ENCODE peak calls at places on chromosome 4, in four cellular contexts. L, M, O and K are unnamed samples.

GRCh38 chr4:85475631-85476233 is 782 bp downstream of the ARHGAP24 start:
- DNase-seq in O (peak; percentile 42), L (peak; percentile 48), M (peak; percentile 23), K (no peak)

GRCh38 chr4:150207871-150208270 is 129.6 kb downstream of the DCLK2 start:
- DNase-seq in O (no peak), L (no peak), M (no peak), K (no peak)

GRCh38 chr4:2069161-2069971 is 10.2 kb downstream of the NAT8L start:
- DNase-seq in M (no peak), O (no peak), L (no peak), K (no peak)

GRCh38 chr4:74374561-74375327 is 9.8 kb downstream of the EREG start:
- DNase-seq in L (no peak), M (no peak), O (peak; percentile 95), K (peak; percentile 74)

GRCh38 chr4:27714073-27714472 is 853.4 kb downstream of the STIM2 start:
- DNase-seq in M (no peak), L (no peak), O (no peak), K (no peak)

GRCh38 chr4:108651068-108651794 is 832 bp downstream of the OSTC start:
- DNase-seq in L (peak; percentile 9), M (no peak), O (peak; percentile 7), K (no peak)

GRCh38 chr4:127997534-127998388 is 32.6 kb downstream of the ABHD18 start:
- DNase-seq in M (peak; percentile 5), L (no peak), O (peak; percentile 71), K (no peak)

GRCh38 chr4:172105918-172106317 is 292.7 kb downstream of the GALNTL6 start:
- DNase-seq in O (no peak), M (no peak), L (no peak), K (no peak)

GRCh38 chr4:956531-957230 is 16.7 kb downstream of the DGKQ start:
- DNase-seq in L (no peak), O (no peak), M (no peak), K (no peak)

GRCh38 chr4:55475394-55476243 is 71.1 kb downstream of the CLOCK start:
- DNase-seq in M (no peak), L (no peak), O (no peak), K (no peak)

GRCh38 chr4:41957634-41958033 is 22.4 kb downstream of the TMEM33 start:
- DNase-seq in L (peak; percentile 9), M (no peak), O (peak; percentile 35), K (no peak)

GRCh38 chr4:52957791-52958190 is 95.7 kb downstream of the RASL11B start:
- DNase-seq in M (no peak), L (no peak), O (no peak), K (no peak)

GRCh38 chr4:108169639-108170038 is 907 bp upstream of the LEF1 start:
- DNase-seq in M (no peak), O (no peak), L (no peak), K (no peak)

GRCh38 chr4:94516067-94516466 is 64.3 kb downstream of the PDLIM5 start:
- DNase-seq in M (no peak), O (peak; percentile 63), L (no peak), K (no peak)

GRCh38 chr4:48431401-48431800 is 51.7 kb upstream of the SLC10A4 start:
- DNase-seq in M (no peak), O (no peak), L (no peak), K (no peak)

GRCh38 chr4:2906218-2906617 is 57.0 kb downstream of the NOP14 start:
- DNase-seq in M (no peak), L (no peak), O (no peak), K (no peak)

GRCh38 chr4:93317046-93317445 is 511.5 kb upstream of the ATOH1 start:
- DNase-seq in O (no peak), L (no peak), M (no peak), K (no peak)

GRCh38 chr4:107379054-107379869 is 340.8 kb downstream of the PAPSS1 start:
- DNase-seq in L (no peak), O (no peak), M (no peak), K (no peak)

GRCh38 chr4:147160908-147161513 is 215.3 kb upstream of the TTC29 start:
- DNase-seq in M (peak; percentile 39), L (peak; percentile 43), O (peak; percentile 49), K (no peak)

GRCh38 chr4:85669204-85669603 is 194.3 kb downstream of the ARHGAP24 start:
- DNase-seq in O (no peak), M (no peak), L (no peak), K (no peak)

GRCh38 chr4:176383273-176384077 is 63.7 kb downstream of the SPCS3 start:
- DNase-seq in O (no peak), L (no peak), M (no peak), K (no peak)

GRCh38 chr4:39616651-39617050 is 22.0 kb downstream of the SMIM14 start:
- DNase-seq in L (no peak), O (no peak), M (no peak), K (no peak)

GRCh38 chr4:39617534-39617933 is 21.1 kb downstream of the SMIM14 start:
- DNase-seq in L (no peak), M (no peak), O (no peak), K (no peak)

GRCh38 chr4:39609454-39609911 is 29.2 kb downstream of the SMIM14 start:
- DNase-seq in O (peak; percentile 37), L (no peak), M (no peak), K (no peak)

GRCh38 chr4:39614487-39615162 is 24.0 kb downstream of the SMIM14 start:
- DNase-seq in O (peak; percentile 39), L (no peak), M (no peak), K (no peak)

GRCh38 chr4:39613093-39613656 is 25.5 kb downstream of the SMIM14 start:
- DNase-seq in M (no peak), L (no peak), O (peak; percentile 31), K (no peak)
- H3K27ac ChIP-seq in M (peak overlapping the region; percentile 70), L (no peak overlapping the region), O (peak overlapping the region; percentile 67), K (peak overlapping the region; percentile 27)

DNA sequence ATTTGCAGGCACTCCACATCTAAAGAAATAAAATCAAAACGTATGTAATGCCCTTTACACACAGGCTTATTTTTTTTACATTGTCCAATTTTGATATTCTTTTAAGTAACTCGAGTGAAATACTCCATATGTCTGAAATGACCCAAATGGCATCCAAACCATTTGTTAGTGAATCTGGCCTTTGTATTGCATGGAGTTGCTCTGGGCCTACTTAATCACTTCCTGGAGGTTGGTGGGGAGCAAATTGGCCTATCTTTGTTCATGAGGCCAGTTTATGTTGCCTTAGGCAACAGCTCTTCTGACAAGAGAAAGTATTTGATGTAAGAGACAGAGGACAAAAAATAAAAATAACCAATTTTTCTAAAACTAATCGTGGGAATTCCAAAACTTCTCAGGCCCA is 47.6 kb upstream of the TMEM131L start:
- DNase-seq in L (no peak), O (no peak), M (no peak), K (no peak)
- H3K4me1 ChIP-seq in L (peaks cover 3% of the 10 kb centered on the region), O (no peaks in the 10 kb centered on the region), M (no peaks in the 10 kb centered on the region), K (no peaks in the 10 kb centered on the region)

DNA sequence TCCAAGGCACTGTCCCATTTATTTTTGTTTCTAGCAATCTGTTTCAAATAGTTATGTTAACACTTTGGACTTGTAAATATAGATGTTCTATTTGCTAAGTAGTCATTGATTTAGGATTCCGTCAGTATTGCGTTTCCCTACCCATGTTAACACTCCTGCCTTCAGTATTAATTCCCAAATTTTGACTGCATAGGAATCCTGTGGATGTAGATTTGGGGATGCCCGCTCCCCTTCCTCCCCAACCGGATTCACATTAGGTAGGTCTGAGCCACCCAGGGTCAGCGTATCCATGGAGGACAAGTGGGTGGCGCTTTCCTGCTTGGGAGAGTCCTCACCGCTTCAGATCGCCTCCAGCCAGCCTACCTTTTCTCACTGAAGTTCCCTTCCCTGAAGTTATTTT is 1.1 kb upstream of the SORBS2 start:
- DNase-seq in L (no peak), O (no peak), M (no peak), K (no peak)
- H3K27ac ChIP-seq in L (no peak overlapping the region), O (no peak overlapping the region), M (peak overlapping the region; percentile 97), K (peak overlapping the region; percentile 80)

GRCh38 chr4:6988016-6988715 is 55.0 kb upstream of the TADA2B start:
- DNase-seq in O (no peak), M (no peak), L (no peak), K (peak; percentile 56)
- H3K4me1 ChIP-seq in O (peaks cover 41% of the 10 kb centered on the region), M (peaks cover 50% of the 10 kb centered on the region), L (peaks cover 17% of the 10 kb centered on the region), K (peaks cover 68% of the 10 kb centered on the region)

GRCh38 chr4:90152024-90152423 is 24.8 kb downstream of the CCSER1 start:
- DNase-seq in M (no peak), O (no peak), L (no peak), K (no peak)

GRCh38 chr4:90145331-90145730 is 18.1 kb downstream of the CCSER1 start:
- DNase-seq in O (no peak), M (no peak), L (no peak), K (no peak)

DNA sequence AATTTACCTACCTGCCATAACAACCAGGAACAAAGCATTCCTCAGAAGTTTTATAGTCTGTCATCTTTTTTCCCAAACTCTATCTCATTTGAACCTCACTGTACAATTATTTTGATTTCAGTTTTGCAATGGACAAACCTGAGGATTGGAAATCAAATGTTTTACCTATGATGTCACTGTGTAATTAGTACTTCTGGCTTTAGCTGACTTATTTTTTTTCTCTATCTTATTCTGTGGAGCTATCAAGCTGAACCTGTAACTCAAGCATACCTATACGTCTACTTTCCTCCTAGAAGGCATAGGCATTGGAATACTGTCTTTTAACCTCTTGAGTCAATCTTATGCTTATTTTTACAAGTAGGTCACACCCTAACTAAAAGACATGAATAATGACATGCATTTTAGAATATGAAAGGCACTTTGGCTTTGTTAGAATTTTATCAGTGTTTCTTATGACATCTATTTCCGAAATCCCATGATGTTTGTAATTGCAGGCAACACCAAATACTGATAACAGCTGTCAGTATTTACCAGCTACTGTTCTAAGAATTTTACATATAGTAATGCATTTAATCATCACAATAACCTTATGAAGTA is 21.5 kb downstream of the CCSER1 start:
- DNase-seq in L (no peak), O (no peak), M (no peak), K (no peak)
- H3K27ac ChIP-seq in L (no peak overlapping the region), O (no peak overlapping the region), M (no peak overlapping the region), K (no peak overlapping the region)